ENCODE peak calls at places on chromosome 12, in six cellular contexts. E is endothelial cell of umbilical vein, H is OCI-LY7, W is cardiac fibroblast, I is A549, V is AG09319. R is an unnamed sample.
A peak's percentile ranks its signal among the peaks of the same experiment; 100 is the strongest.

GRCh38 chr12:50937653-50938052 is 14.7 kb upstream of the HIGD1C start:
- DNase-seq in E (no peak), H (peak; percentile 47), W (no peak), I (no peak), V (no peak), R (no peak)

GRCh38 chr12:14905269-14906004 is 19.8 kb upstream of the MGP start:
- DNase-seq in E (peak; percentile 99), H (no peak), W (peak; percentile 76), I (no peak), V (no peak), R (no peak)

GRCh38 chr12:51393676-51394545 is 2.7 kb upstream of the GALNT6 start:
- DNase-seq in E (peak; percentile 85), H (no peak), W (peak; percentile 74), I (no peak), V (peak; percentile 64), R (peak; percentile 72)

GRCh38 chr12:101200824-101201223 is 9.2 kb downstream of the SLC5A8 start:
- DNase-seq in E (no peak), H (no peak), W (no peak), I (no peak), V (no peak), R (no peak)

GRCh38 chr12:32821293-32822089 is 65.8 kb upstream of the YARS2 start:
- DNase-seq in E (no peak), H (no peak), W (peak; percentile 65), I (no peak), V (no peak), R (no peak)

GRCh38 chr12:124517260-124518050 is 50.0 kb downstream of the NCOR2 start:
- DNase-seq in E (peak; percentile 79), H (no peak), W (peak; percentile 74), I (peak; percentile 55), V (no peak), R (no peak)

GRCh38 chr12:252634-253033 is 10.0 kb downstream of the SLC6A13 start:
- DNase-seq in E (no peak), H (no peak), W (no peak), I (no peak), V (no peak), R (no peak)

GRCh38 chr12:89348894-89349669 is 3.2 kb downstream of the DUSP6 start:
- DNase-seq in E (peak; percentile 32), H (no peak), W (peak; percentile 26), I (no peak), V (no peak), R (no peak)

GRCh38 chr12:43407816-43408645 is 144.0 kb downstream of the ADAMTS20 start:
- DNase-seq in E (no peak), H (no peak), W (no peak), I (no peak), V (no peak), R (no peak)

GRCh38 chr12:31876568-31877424 is 82.4 kb upstream of the RESF1 start:
- DNase-seq in E (no peak), H (peak; percentile 59), W (no peak), I (no peak), V (no peak), R (no peak)

GRCh38 chr12:19186722-19187661 is 57.5 kb downstream of the PLEKHA5 start:
- DNase-seq in E (peak; percentile 71), H (peak; percentile 52), W (peak; percentile 75), I (peak; percentile 59), V (peak; percentile 25), R (peak; percentile 32)

GRCh38 chr12:96314723-96315122 is 85.5 kb downstream of the CDK17 start:
- DNase-seq in E (no peak), H (no peak), W (peak; percentile 8), I (no peak), V (no peak), R (no peak)

GRCh38 chr12:98733667-98734350 is 88.7 kb downstream of the APAF1 start:
- DNase-seq in E (peak; percentile 17), H (no peak), W (peak; percentile 5), I (no peak), V (no peak), R (no peak)

GRCh38 chr12:49809369-49810158 is 18.6 kb downstream of the NCKAP5L start:
- DNase-seq in E (no peak), H (no peak), W (peak; percentile 29), I (no peak), V (no peak), R (no peak)

GRCh38 chr12:49810159-49810459 is 18.1 kb downstream of the NCKAP5L start:
- DNase-seq in E (no peak), H (no peak), W (no peak), I (no peak), V (no peak), R (no peak)

GRCh38 chr12:49807991-49808580 is 20.1 kb downstream of the NCKAP5L start:
- DNase-seq in E (no peak), H (no peak), W (no peak), I (no peak), V (no peak), R (no peak)

GRCh38 chr12:49806877-49807276 is 21.3 kb downstream of the NCKAP5L start:
- DNase-seq in E (no peak), H (no peak), W (no peak), I (no peak), V (no peak), R (no peak)

GRCh38 chr12:49808686-49809368 is 19.4 kb downstream of the NCKAP5L start:
- DNase-seq in E (no peak), H (no peak), W (no peak), I (no peak), V (no peak), R (no peak)
- TF ChIP-seq CTCF in E (no peak), H (no peak), W (no peak), I (no peak), V (no peak), R (no peak)

GRCh38 chr12:91690521-91690920 is 455.1 kb downstream of the BTG1 start:
- DNase-seq in E (no peak), H (no peak), W (no peak), I (no peak), V (no peak), R (no peak)

GRCh38 chr12:91695964-91696363 is 449.7 kb downstream of the BTG1 start:
- DNase-seq in E (no peak), H (no peak), W (no peak), I (no peak), V (no peak), R (no peak)
- TF ChIP-seq CTCF in E (no peak), H (no peak), W (no peak), I (no peak), V (no peak), R (no peak)

DNA sequence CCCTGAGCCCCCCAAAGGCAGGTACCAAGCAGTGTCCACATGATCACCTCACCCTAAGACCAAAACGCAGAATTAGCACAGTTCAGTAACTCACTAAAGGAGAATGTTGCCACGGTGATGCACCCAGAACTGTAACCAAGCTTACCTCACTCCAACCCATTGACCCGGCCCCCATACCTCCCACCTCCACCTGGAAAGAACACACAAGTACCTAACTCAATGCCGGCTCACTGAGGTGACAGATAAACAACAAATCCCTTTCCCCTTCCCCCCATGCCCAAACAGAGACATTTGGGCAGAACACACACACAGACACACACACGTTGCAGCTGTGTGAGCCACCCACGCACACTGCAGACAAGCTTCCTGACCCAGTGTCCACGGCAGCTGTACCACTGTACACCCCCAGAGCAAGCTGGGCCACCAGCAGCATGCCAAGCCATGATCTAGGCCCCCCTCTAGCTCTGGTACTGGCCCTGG is 1.3 kb downstream of the RAPGEF3 start:
- DNase-seq in E (no peak), H (no peak), W (no peak), I (no peak), V (no peak), R (no peak)
- TF ChIP-seq CTCF in E (no peak), H (no peak), W (no peak), I (no peak), V (no peak), R (no peak)

GRCh38 chr12:104653730-104654328 is 197.1 kb downstream of the CHST11 start:
- DNase-seq in E (no peak), H (peak; percentile 62), W (no peak), I (peak; percentile 38), V (no peak), R (no peak)
- TF ChIP-seq CTCF in E (peak; percentile 21), H (peak; percentile 80), W (peak; percentile 41), I (peak; percentile 11), V (no peak), R (peak; percentile 40)

DNA sequence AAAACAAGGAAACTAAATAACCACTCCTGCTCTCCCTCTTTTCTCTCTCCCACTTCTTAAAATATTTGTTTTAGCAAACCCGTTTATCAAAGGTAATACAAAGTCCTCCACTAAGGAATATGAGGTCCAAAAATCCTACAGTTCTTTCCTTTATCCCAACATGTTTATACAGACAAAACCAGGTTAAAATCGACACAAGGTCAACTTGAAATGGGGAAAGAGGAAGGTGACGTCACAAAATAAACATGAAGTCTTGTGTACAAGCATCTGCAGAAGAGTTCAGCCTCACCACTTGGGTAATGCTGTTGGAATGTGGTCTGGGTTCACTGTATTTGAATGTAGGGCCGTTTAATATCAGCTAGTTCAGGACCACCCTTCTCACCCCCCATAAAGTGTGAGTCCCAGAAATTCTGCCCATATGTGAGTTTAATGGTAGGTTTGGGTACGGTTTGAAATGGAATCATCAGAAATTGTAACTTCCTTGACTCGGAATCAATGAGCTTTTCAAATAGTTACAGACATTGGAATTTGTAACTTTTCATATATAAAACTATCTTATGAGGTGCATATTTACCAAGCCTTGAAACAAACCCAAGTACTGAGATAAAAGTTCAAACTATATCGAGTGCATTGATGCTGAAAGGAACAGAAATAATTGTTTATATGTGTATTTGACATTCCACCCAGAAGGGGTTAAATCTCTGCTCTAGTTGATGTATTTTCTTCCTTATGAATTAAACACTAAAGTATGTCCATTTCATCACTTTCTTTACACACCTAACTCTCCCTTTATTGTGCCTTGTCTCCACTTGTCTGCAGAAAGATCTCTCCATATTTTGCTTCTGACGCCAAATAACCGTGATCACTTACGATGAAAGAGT is 120.1 kb upstream of the SLC38A2 start:
- DNase-seq in E (peak; percentile 93), H (no peak), W (peak; percentile 85), I (peak; percentile 97), V (no peak), R (peak; percentile 64)
- TF ChIP-seq CTCF in E (no peak), H (no peak), W (no peak), I (no peak), V (no peak), R (no peak)

DNA sequence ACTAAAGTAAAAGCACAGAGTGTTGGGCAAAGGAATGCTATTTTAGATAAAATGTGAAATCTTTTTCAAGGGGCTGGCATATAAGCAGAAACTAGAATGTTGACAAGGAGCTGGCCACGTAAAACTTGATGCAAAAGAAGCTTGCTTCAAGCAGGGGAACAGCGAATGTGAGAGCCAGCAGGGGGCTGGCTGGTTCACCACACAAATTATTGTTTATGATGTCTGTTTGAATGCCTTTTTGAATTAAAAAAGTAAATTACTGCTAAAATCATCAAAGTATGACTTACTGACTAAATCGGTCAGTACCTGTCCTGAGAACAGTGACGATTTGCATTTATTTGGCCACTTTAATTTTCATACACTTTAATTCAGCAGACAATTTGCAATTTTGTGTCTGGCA is 38.9 kb upstream of the TMTC2 start:
- DNase-seq in E (no peak), H (no peak), W (no peak), I (no peak), V (no peak), R (no peak)
- TF ChIP-seq CTCF in E (no peak), H (no peak), W (no peak), I (no peak), V (no peak), R (no peak)

DNA sequence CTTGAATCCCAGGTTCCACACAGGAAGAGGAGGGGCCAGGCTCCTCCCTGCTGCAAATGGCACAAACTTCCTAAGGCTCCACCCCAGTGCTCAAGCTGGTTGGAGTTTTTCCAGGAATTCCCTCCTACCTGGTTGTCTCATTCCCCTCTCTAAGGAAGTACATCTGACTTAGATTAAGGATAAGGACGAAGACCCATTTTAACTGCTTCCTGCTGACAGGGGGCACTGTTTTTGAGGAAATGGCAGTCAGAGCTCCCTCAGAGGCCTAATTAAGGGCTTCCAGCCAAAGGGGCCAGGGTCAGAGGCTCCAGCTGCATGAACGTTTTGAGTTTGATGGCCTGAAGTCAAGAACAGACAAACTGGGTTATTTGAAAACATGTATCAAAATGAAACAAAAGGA is 1084.7 kb downstream of the SLC6A15 start:
- DNase-seq in E (no peak), H (no peak), W (peak; percentile 4), I (peak; percentile 10), V (no peak), R (peak; percentile 37)
- TF ChIP-seq CTCF in E (no peak), H (no peak), W (no peak), I (no peak), V (peak; percentile 0), R (peak; percentile 5)

R was measured in HFF-Myc.